ENCODE peak calls at places on chromosomes 11 and 22, in eight cellular contexts. G is GM13976; B is lower lobe of right lung; U is amniotic stem cell; A is head of caudate nucleus; N is Ammon's horn; E is AG04450; H is stimulated activated CD4-positive, alpha-beta T cell treated with anti-CD3 and anti-CD28 coated beads, TNF-alpha, amount 100 ng/mL, for 1 hour. O is an unnamed sample.

GRCh38 chr11:13277719-13278619 is at the start of gene BMAL1:
- DNase-seq in G (peak; percentile 64), H (no peak), A (peak; percentile 32), B (peak; percentile 84), U (no peak), N (peak; percentile 34), E (no peak), O (peak; percentile 37)

GRCh38 chr11:111414267-111414931 is 35.3 kb upstream of the POU2AF1 start:
- DNase-seq in G (no peak), U (no peak), A (no peak), N (no peak), E (no peak), H (no peak), B (no peak), O (no peak)

GRCh38 chr11:128727320-128727719 is 33.4 kb downstream of the FLI1 start:
- DNase-seq in U (no peak), B (no peak), A (no peak), G (no peak), H (no peak), N (no peak), E (no peak), O (no peak)

GRCh38 chr11:44621140-44621681 is 55.7 kb downstream of the CD82 start:
- DNase-seq in G (peak; percentile 81), U (peak; percentile 36), A (peak; percentile 78), N (peak; percentile 79), B (peak; percentile 81), H (no peak), E (no peak), O (peak; percentile 83)

GRCh38 chr11:108967571-108967970 is 302.7 kb downstream of the DDX10 start:
- DNase-seq in G (no peak), N (peak; percentile 75), U (no peak), A (no peak), E (no peak), H (no peak), B (no peak), O (peak; percentile 32)

GRCh38 chr11:78277314-78277994 is 88.7 kb downstream of the USP35 start:
- DNase-seq in U (no peak), A (no peak), B (peak; percentile 76), G (no peak), H (no peak), N (no peak), E (no peak), O (no peak)

GRCh38 chr11:19844806-19845205 is 132.2 kb downstream of the NAV2 start:
- DNase-seq in E (no peak), B (no peak), U (no peak), A (no peak), N (peak; percentile 84), G (no peak), H (no peak), O (no peak)

GRCh38 chr11:124518900-124519541 is 24.4 kb downstream of the OR8B12 start:
- DNase-seq in N (peak; percentile 60), E (no peak), U (no peak), A (no peak), B (no peak), H (no peak), G (no peak), O (no peak)

GRCh38 chr11:120807414-120808150 is 216.3 kb upstream of the TBCEL start:
- DNase-seq in A (no peak), B (no peak), U (peak; percentile 54), G (no peak), H (no peak), E (peak; percentile 87), N (no peak), O (no peak)

GRCh38 chr22:42943981-42944380 is 71.0 kb downstream of the PACSIN2 start:
- DNase-seq in E (no peak), A (no peak), N (no peak), U (no peak), G (no peak), H (no peak), B (no peak), O (no peak)

O was measured in heart right ventricle.